ENCODE peak calls at places on chromosomes 5 and 9, in eight cellular contexts. S is H4, O is KBM-7, T is fibroblast of lung, U is posterior vena cava, G is anterior cingulate cortex, D is EL, L is dorsolateral prefrontal cortex. M is an unnamed sample.

GRCh38 chr5:39760385-39761198 is 335.8 kb upstream of the DAB2 start:
- DNase-seq in S (peak; percentile 97), O (no peak), T (peak; percentile 97), U (no peak), G (no peak), D (peak; percentile 96), L (no peak), M (peak; percentile 73)

GRCh38 chr5:77138981-77139380 is 51.9 kb upstream of the ZBED3 start:
- DNase-seq in S (no peak), O (peak; percentile 9), T (peak; percentile 69), U (no peak), G (no peak), D (no peak), L (no peak), M (peak; percentile 45)

GRCh38 chr5:158175664-158176507 is 316.9 kb upstream of the CLINT1 start:
- DNase-seq in S (peak; percentile 20), O (no peak), T (no peak), U (no peak), G (no peak), D (peak; percentile 27), L (no peak), M (no peak)

GRCh38 chr5:1385395-1386273 is 40.7 kb upstream of the CLPTM1L start:
- DNase-seq in S (peak; percentile 67), O (peak; percentile 51), T (peak; percentile 26), U (peak; percentile 96), G (peak; percentile 79), D (peak; percentile 60), L (peak; percentile 84), M (peak; percentile 92)

GRCh38 chr5:175493726-175494125 is 15.4 kb downstream of the SFXN1 start:
- DNase-seq in S (no peak), O (no peak), T (no peak), U (no peak), G (no peak), D (no peak), L (no peak), M (no peak)

GRCh38 chr5:39714036-39714698 is 289.4 kb upstream of the DAB2 start:
- DNase-seq in S (peak; percentile 78), O (peak; percentile 64), T (peak; percentile 44), U (no peak), G (no peak), D (peak; percentile 71), L (no peak), M (peak; percentile 50)

GRCh38 chr9:3906437-3907213 is 380.8 kb upstream of the RFX3 start:
- DNase-seq in S (peak; percentile 51), O (no peak), T (peak; percentile 98), U (no peak), G (no peak), D (peak; percentile 91), L (no peak), M (peak; percentile 90)

GRCh38 chr5:74040065-74040551 is 414.1 kb downstream of the ARHGEF28 start:
- DNase-seq in S (no peak), O (no peak), T (peak; percentile 96), U (no peak), G (no peak), D (peak; percentile 98), L (no peak), M (peak; percentile 37)

GRCh38 chr9:130680836-130681768 is 12.5 kb upstream of the EXOSC2 start:
- DNase-seq in S (peak; percentile 85), O (peak; percentile 76), T (peak; percentile 88), U (peak; percentile 94), G (peak; percentile 53), D (peak; percentile 92), L (peak; percentile 73), M (peak; percentile 96)

GRCh38 chr5:173459225-173459624 is 131.0 kb upstream of the STC2 start:
- DNase-seq in S (no peak), O (no peak), T (no peak), U (no peak), G (no peak), D (no peak), L (no peak), M (peak; percentile 14)

GRCh38 chr9:87148391-87149237 is 201.3 kb upstream of the GAS1 start:
- DNase-seq in S (peak; percentile 51), O (peak; percentile 13), T (peak; percentile 80), U (peak; percentile 96), G (peak; percentile 86), D (peak; percentile 85), L (peak; percentile 86), M (peak; percentile 92)

GRCh38 chr9:78919701-78920100 is 622.8 kb downstream of the PSAT1 start:
- DNase-seq in S (no peak), O (no peak), T (peak; percentile 74), U (no peak), G (no peak), D (no peak), L (no peak), M (no peak)

GRCh38 chr5:163563880-163564279 is 58.5 kb downstream of the MAT2B start:
- DNase-seq in S (no peak), O (no peak), T (no peak), U (no peak), G (no peak), D (no peak), L (no peak), M (no peak)

GRCh38 chr5:21806943-21807342 is 1046.2 kb downstream of the CDH12 start:
- DNase-seq in S (peak; percentile 71), O (no peak), T (no peak), U (peak; percentile 74), G (no peak), D (peak; percentile 23), L (no peak), M (no peak)

GRCh38 chr5:1757511-1757910 is 42.1 kb downstream of the MRPL36 start:
- DNase-seq in S (no peak), O (no peak), T (no peak), U (peak; percentile 70), G (no peak), D (no peak), L (no peak), M (no peak)

GRCh38 chr9:83199240-83199639 is 136.3 kb upstream of the RASEF start:
- DNase-seq in S (peak; percentile 44), O (peak; percentile 29), T (peak; percentile 50), U (no peak), G (peak; percentile 31), D (peak; percentile 16), L (peak; percentile 58), M (peak; percentile 71)

GRCh38 chr9:91071185-91071990 is 269.8 kb downstream of the SYK start:
- DNase-seq in S (peak; percentile 49), O (no peak), T (peak; percentile 90), U (no peak), G (no peak), D (peak; percentile 96), L (no peak), M (peak; percentile 83)

GRCh38 chr5:4087110-4087509 is 491.5 kb downstream of the IRX1 start:
- DNase-seq in S (no peak), O (no peak), T (no peak), U (no peak), G (no peak), D (no peak), L (no peak), M (no peak)

GRCh38 chr5:100595152-100595811 is 60.1 kb downstream of the FAM174A start:
- DNase-seq in S (peak; percentile 97), O (no peak), T (peak; percentile 98), U (peak; percentile 76), G (no peak), D (peak; percentile 84), L (peak; percentile 20), M (peak; percentile 88)

GRCh38 chr9:79672236-79672635 is 100.5 kb downstream of the TLE4 start:
- DNase-seq in S (no peak), O (no peak), T (no peak), U (no peak), G (no peak), D (no peak), L (no peak), M (no peak)

GRCh38 chr5:146369691-146370090 is 31.1 kb downstream of the POU4F3 start:
- DNase-seq in S (peak; percentile 5), O (no peak), T (peak; percentile 92), U (no peak), G (no peak), D (peak; percentile 80), L (no peak), M (no peak)

GRCh38 chr9:131585375-131585774 is 40.1 kb downstream of the PRRT1B start:
- DNase-seq in S (no peak), O (peak; percentile 73), T (no peak), U (no peak), G (no peak), D (peak; percentile 40), L (no peak), M (no peak)

GRCh38 chr5:77010281-77010680 is 19.9 kb upstream of the AGGF1 start:
- DNase-seq in S (no peak), O (no peak), T (peak; percentile 45), U (no peak), G (no peak), D (no peak), L (no peak), M (no peak)